ENCODE peak calls at places on chromosomes 7 and 10, in six cellular contexts. Z is iPS DF 6.9, P is transverse colon, H is NCI-H187 treated with DMSO at 0.1 percent for 48 hours, B is GM10248, J is T-helper 9 cell. Q is an unnamed sample.

GRCh38 chr10:103748020-103748419 is 107.4 kb downstream of the SH3PXD2A start:
- DNase-seq in B (no peak), Z (no peak), J (no peak), H (no peak), P (peak), Q (peak)

GRCh38 chr10:133071801-133072595 is 15.7 kb upstream of the ADGRA1 start:
- DNase-seq in H (no peak), B (no peak), Z (no peak), J (no peak), P (no peak), Q (no peak)

GRCh38 chr7:1372671-1373379 is 86.4 kb downstream of the MICALL2 start:
- DNase-seq in Z (no peak), H (no peak), P (no peak), J (no peak), B (no peak), Q (no peak)

GRCh38 chr10:78065616-78066410 is 32.1 kb downstream of the RPS24 start:
- DNase-seq in Z (no peak), H (no peak), B (no peak), J (no peak), P (peak), Q (peak)

GRCh38 chr7:95577137-95577536 is 19.2 kb downstream of the PDK4 start:
- DNase-seq in B (no peak), H (no peak), Z (peak), J (no peak), P (no peak), Q (no peak)

GRCh38 chr10:126199221-126199998 is 188.9 kb downstream of the ADAM12 start:
- DNase-seq in Z (no peak), B (no peak), J (no peak), H (no peak), P (no peak), Q (no peak)

GRCh38 chr10:63415635-63416244 is 50.0 kb downstream of the JMJD1C start:
- DNase-seq in J (no peak), H (no peak), B (no peak), Z (no peak), P (no peak), Q (no peak)

GRCh38 chr10:43347997-43348396 is 23.4 kb upstream of the FXYD4 start:
- DNase-seq in P (no peak), B (no peak), Z (no peak), J (no peak), H (no peak), Q (no peak)

GRCh38 chr10:49578392-49578791 is 31.7 kb upstream of the SLC18A3 start:
- DNase-seq in P (no peak), Z (no peak), H (no peak), J (no peak), B (no peak), Q (no peak)

GRCh38 chr7:148773344-148773743 is 74.6 kb downstream of the CUL1 start:
- DNase-seq in Z (no peak), P (no peak), B (no peak), J (no peak), H (peak), Q (peak)

GRCh38 chr7:140672382-140673062 is at the start of gene ADCK2:
- DNase-seq in J (peak), Z (no peak), B (peak), P (peak), H (no peak), Q (peak)

GRCh38 chr10:4344544-4344994 is 481.4 kb upstream of the AKR1E2 start:
- DNase-seq in B (no peak), H (no peak), Z (no peak), J (no peak), P (peak), Q (no peak)

GRCh38 chr10:114881462-114881861 is 56.5 kb upstream of the TRUB1 start:
- DNase-seq in H (no peak), B (no peak), P (no peak), Z (no peak), J (no peak), Q (no peak)

GRCh38 chr10:71475243-71475871 is 78.6 kb downstream of the CDH23 start:
- DNase-seq in Z (no peak), H (no peak), B (no peak), J (no peak), P (no peak), Q (no peak)

Q was measured in small intestine.